ENCODE peak calls at places on chromosomes 2 and 18, in four cellular contexts. Y is hepatocyte, M is fibroblast of lung, V is GM23338. E is an unnamed sample.

GRCh38 chr2:137050949-137051348 is 285.6 kb downstream of the THSD7B start:
- DNase-seq in Y (no peak), M (no peak), V (peak), E (peak)

GRCh38 chr18:3177902-3178687 is 41.7 kb downstream of the MYOM1 start:
- DNase-seq in Y (no peak), M (peak), V (no peak), E (no peak)

GRCh38 chr2:216052420-216052819 is 29.2 kb downstream of the PECR start:
- DNase-seq in Y (no peak), M (no peak), V (no peak), E (no peak)

GRCh38 chr2:188324067-188324466 is 32.4 kb downstream of the GULP1 start:
- DNase-seq in Y (no peak), M (no peak), V (no peak), E (no peak)

GRCh38 chr2:119744335-119744939 is 15.3 kb upstream of the PTPN4 start:
- DNase-seq in Y (peak), M (no peak), V (no peak), E (no peak)

GRCh38 chr2:86368181-86368824 is 30.9 kb upstream of the REEP1 start:
- DNase-seq in Y (peak), M (peak), V (peak), E (peak)

GRCh38 chr2:28972778-28973335 is 8.2 kb upstream of the TOGARAM2 start:
- DNase-seq in Y (no peak), M (no peak), V (no peak), E (no peak)

GRCh38 chr2:74379851-74380789 is at the start of gene DCTN1:
- DNase-seq in Y (peak), M (peak), V (peak), E (peak)

GRCh38 chr2:192195548-192196418 is 1.1 kb upstream of the TMEFF2 start:
- DNase-seq in Y (peak), M (peak), V (peak), E (peak)

GRCh38 chr2:43685350-43685749 is 9.1 kb upstream of the C1GALT1C1L start:
- DNase-seq in Y (no peak), M (no peak), V (no peak), E (no peak)

GRCh38 chr2:71674158-71674807 is 220.9 kb downstream of the DYSF start:
- DNase-seq in Y (no peak), M (no peak), V (no peak), E (no peak)

GRCh38 chr2:112077814-112078213 is 22.7 kb downstream of the TMEM87B start:
- DNase-seq in Y (no peak), M (no peak), V (peak), E (peak)

GRCh38 chr18:48842259-48843061 is 108.3 kb downstream of the SMAD7 start:
- DNase-seq in Y (no peak), M (no peak), V (no peak), E (no peak)

GRCh38 chr2:24984912-24985311 is 13.2 kb upstream of the DNAJC27 start:
- DNase-seq in Y (peak), M (no peak), V (peak), E (peak)

GRCh38 chr2:9668686-9669338 is 38.0 kb upstream of the YWHAQ start:
- DNase-seq in Y (no peak), M (peak), V (no peak), E (no peak)

GRCh38 chr2:149365826-149366583 is 35.6 kb downstream of the LYPD6 start:
- DNase-seq in Y (peak), M (peak), V (no peak), E (no peak)

GRCh38 chr2:202306034-202306433 is 40.5 kb downstream of the NOP58 start:
- DNase-seq in Y (no peak), M (no peak), V (no peak), E (no peak)

GRCh38 chr18:57698571-57699276 is 77.1 kb upstream of the NARS1 start:
- DNase-seq in Y (peak), M (peak), V (no peak), E (no peak)

GRCh38 chr2:228768818-228769217 is 502.3 kb downstream of the PID1 start:
- DNase-seq in Y (peak), M (peak), V (no peak), E (no peak)

GRCh38 chr18:59051470-59052165 is 88.1 kb upstream of the SEC11C start:
- DNase-seq in Y (no peak), M (peak), V (no peak), E (no peak)

GRCh38 chr2:216643986-216644662 is 10.9 kb downstream of the IGFBP2 start:
- DNase-seq in Y (no peak), M (no peak), V (peak), E (peak)

GRCh38 chr2:170101789-170102188 is 76.2 kb upstream of the MYO3B start:
- DNase-seq in Y (no peak), M (no peak), V (no peak), E (no peak)

GRCh38 chr2:196360650-196361049 is 189.3 kb upstream of the STK17B start:
- DNase-seq in Y (no peak), M (no peak), V (no peak), E (no peak)

GRCh38 chr2:224657349-224657748 is 58.8 kb downstream of the CCDC195 start:
- DNase-seq in Y (no peak), M (no peak), V (no peak), E (no peak)

GRCh38 chr2:231810905-231811304 is 24.7 kb downstream of the COPS7B start:
- DNase-seq in Y (peak), M (peak), V (no peak), E (no peak)

GRCh38 chr2:118830121-118830520 is 17.3 kb downstream of the EN1 start:
- DNase-seq in Y (no peak), M (no peak), V (no peak), E (no peak)

GRCh38 chr2:171248205-171248662 is 87.5 kb upstream of the TLK1 start:
- DNase-seq in Y (no peak), M (no peak), V (no peak), E (no peak)

GRCh38 chr2:53896864-53897263 is 37.1 kb upstream of the GPR75 start:
- DNase-seq in Y (peak), M (peak), V (no peak), E (no peak)

GRCh38 chr2:12688156-12688555 is 28.6 kb upstream of the TRIB2 start:
- DNase-seq in Y (no peak), M (no peak), V (no peak), E (no peak)

GRCh38 chr2:28231110-28231621 is 161.5 kb upstream of the FOSL2 start:
- DNase-seq in Y (no peak), M (peak), V (no peak), E (no peak)

GRCh38 chr2:170005702-170006101 is 172.2 kb upstream of the MYO3B start:
- DNase-seq in Y (no peak), M (no peak), V (peak), E (peak)

GRCh38 chr2:241942416-241943208 is 73.1 kb downstream of the RTP5 start:
- DNase-seq in Y (no peak), M (no peak), V (no peak), E (no peak)

GRCh38 chr18:79902075-79902474 is 49.4 kb downstream of the SLC66A2 start:
- DNase-seq in Y (no peak), M (no peak), V (no peak), E (no peak)

GRCh38 chr2:239827511-239827865 is 197.7 kb downstream of the NDUFA10 start:
- DNase-seq in Y (no peak), M (no peak), V (no peak), E (no peak)

GRCh38 chr2:86487062-86487461 is 45.9 kb downstream of the KDM3A start:
- DNase-seq in Y (no peak), M (no peak), V (peak), E (no peak)

GRCh38 chr2:42196403-42197267 is 27.5 kb downstream of the EML4 start:
- DNase-seq in Y (peak), M (peak), V (peak), E (peak)

GRCh38 chr2:121849236-121849635 is 93.8 kb downstream of the TSN start:
- DNase-seq in Y (no peak), M (no peak), V (no peak), E (no peak)

GRCh38 chr2:19357383-19358241 is 811 bp downstream of the OSR1 start:
- DNase-seq in Y (peak), M (peak), V (peak), E (peak)

GRCh38 chr2:225011585-225011984 is 30.7 kb downstream of the DOCK10 start:
- DNase-seq in Y (no peak), M (no peak), V (peak), E (no peak)

DNA sequence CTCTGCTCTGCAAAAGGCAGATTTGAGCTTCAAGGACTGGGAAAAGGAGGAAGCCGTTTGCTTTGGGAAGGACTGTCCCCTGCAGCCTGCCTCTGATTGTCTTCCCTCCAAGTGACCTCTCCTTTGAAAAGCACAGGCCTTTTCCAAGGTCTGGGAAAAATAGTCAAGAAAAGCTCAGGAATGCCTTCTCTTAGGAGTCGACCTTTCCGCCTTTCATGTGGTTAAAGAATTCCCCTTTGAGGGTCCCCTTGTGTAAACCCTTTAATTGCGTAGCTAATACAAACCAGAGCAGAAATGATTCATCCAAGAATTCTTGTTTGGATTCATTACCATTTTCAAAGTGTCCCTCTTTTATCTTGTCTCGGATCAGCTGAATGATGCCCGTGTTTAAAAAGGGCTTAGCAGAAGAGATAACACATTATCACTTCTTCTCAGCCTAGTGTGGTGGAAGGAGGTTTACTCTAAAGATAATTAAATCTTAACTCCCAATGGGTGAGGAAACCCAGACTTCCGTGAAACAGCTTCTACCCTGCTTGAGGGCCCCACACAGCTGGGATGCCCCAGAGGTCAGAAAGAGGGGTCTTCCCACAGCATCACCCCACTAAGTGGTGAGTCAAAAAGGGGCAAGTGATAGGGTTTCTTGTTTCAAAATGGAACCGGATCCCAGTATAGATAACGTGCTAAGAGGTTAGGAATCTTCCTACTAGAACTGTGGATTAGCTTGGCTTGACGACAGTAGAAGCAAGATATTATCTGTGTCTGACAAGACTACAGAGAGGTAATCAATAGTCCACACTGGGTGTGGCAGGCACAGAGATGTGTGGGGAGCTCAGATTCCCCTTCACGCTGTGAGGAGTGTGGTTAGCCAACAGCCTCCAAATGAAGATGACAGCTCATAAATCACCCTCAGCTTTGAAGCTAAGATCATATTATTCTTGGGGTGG is 129.7 kb upstream of the COPS8 start:
- DNase-seq in Y (peak), M (no peak), V (no peak), E (peak)
- H3K4me3 ChIP-seq in Y (no peak), M (no peak), V (no peak), E (no peak)

GRCh38 chr2:84029903-84030559 is 429.0 kb downstream of the SUCLG1 start:
- DNase-seq in Y (no peak), M (no peak), V (no peak), E (no peak)
- H2AFZ ChIP-seq in Y (no peak), M (no peak), V (peak), E (no peak)

DNA sequence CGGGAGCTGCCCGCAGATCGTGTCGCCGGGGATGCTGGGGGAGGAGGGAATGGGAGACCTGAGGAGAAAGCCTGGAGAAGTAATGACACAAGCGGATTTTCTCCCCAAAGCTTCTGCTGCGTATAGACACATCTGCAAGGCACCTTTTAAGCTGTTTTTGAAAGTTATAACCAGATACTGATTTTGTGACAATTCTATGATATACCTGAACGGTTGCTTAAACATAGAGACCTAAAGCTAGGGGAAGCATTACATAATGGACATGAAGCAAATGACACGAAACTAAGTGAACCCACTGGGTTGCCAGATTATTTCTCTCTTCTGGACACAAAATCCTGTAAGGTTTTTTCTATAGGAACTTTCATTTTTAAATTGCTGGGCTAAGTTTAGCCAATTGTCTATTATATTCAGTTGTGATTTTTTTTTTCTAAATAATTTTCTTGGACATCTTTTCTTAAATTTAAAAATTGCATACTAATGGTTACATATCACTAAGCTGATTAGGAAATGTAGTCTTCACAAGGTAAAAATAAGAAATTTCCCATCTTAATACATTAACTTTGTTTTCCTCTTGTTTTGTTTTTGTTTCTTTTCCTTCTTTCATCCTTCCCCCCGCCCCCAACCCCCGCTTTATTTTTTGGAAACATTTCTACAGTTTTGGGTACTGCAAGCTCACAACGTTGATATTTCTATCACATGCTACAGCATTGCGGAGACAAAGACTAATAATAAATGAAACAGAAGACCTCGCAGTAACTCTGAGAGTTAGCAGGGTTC is 1.3 kb downstream of the OSBPL6 start:
- DNase-seq in Y (no peak), M (peak), V (no peak), E (no peak)
- TF ChIP-seq EZH2 in Y (no peak), M (no peak), V (peak), E (no peak)

GRCh38 chr2:240915526-240916335 is 9.6 kb downstream of the CROCC2 start:
- DNase-seq in Y (no peak), M (no peak), V (peak), E (peak)
- H3K4me3 ChIP-seq in Y (no peak), M (no peak), V (peak), E (peak)

DNA sequence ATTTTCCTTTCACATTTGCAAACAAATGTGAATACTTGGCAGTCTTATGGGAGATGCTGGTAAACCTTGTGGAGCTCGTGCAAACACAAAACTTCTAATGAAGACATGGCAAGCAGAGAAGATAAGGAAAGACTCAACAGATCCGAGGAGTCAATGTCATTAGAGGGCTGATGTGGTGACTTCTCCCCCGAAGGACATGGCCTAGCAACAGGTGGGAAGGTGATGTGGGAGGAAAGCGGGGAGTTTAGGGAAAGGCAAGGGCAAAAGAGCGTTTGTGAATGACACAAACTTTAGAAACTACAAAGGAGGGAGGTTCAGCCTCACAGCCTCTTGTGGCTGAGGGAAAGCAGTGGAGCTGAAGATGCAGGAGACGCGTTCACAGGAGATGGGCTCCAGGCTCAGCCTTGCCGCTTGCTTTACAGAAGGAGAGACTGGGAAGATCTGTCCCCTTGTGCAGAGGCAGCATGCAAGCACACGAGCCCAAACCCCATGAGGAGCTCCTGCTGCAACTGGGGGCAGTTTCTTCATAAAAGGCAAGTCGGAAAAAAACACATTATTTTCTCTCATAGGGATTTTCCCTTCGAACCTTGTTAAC is 86.6 kb downstream of the SOWAHC start:
- DNase-seq in Y (no peak), M (no peak), V (peak), E (no peak)
- H2AFZ ChIP-seq in Y (no peak), M (no peak), V (peak), E (no peak)

GRCh38 chr2:31137211-31138036 is 816 bp downstream of the GALNT14 start:
- DNase-seq in Y (peak), M (no peak), V (peak), E (peak)

GRCh38 chr2:31140151-31140550 is 1.9 kb upstream of the GALNT14 start:
- DNase-seq in Y (no peak), M (no peak), V (no peak), E (no peak)

GRCh38 chr2:31136000-31136399 is 2.2 kb downstream of the GALNT14 start:
- DNase-seq in Y (no peak), M (no peak), V (no peak), E (no peak)

GRCh38 chr2:31136732-31137131 is 1.5 kb downstream of the GALNT14 start:
- DNase-seq in Y (no peak), M (no peak), V (no peak), E (no peak)

DNA sequence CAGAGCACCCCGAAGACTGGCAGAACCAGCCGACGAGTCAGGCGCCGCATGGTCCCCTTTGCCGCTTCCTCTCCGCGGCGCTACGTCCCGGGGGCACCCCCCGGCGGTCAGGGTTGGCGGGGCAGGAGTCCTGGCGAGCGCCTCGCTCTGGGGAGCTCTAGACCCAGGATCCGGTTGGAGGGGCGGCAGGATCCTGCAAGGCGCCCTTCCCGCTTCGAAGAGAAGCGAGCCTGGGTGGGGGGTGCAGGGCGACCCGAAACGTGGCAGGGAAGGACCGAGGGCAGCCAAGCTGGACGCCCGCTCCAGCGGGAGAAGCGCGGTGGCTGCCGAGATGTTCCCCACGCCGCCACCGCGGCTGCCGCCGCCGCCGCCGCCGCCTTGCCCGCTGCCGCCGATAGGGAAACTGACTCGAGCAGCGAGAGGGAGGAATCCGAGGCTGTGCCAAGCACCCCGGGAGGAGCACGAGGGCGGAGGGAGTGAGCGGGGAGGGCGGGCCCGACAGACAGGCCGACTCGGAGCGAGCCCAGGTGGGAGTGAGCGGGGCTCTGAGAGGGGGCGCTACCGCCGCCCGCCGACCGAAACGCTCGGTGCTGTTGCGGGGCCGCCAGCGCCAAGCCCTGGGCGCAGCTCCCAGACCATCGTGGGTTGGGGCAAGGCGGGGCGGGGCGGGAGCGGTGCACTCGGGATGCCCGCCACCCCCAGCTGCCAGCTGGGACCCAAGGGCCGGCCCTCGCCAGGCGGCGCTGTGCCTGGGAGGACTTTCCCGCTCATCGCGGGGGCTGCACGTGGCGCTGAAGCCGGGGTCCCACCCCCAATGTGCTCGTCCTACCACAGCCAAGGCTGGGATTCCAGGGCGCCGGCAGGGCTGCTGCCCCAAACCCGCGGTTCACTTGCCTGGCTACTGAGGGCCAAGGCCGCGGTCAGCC is at the start of gene GALNT14:
- DNase-seq in Y (peak), M (peak), V (peak), E (peak)
- TF ChIP-seq EZH2 in Y (no peak), M (peak), V (no peak), E (peak)

DNA sequence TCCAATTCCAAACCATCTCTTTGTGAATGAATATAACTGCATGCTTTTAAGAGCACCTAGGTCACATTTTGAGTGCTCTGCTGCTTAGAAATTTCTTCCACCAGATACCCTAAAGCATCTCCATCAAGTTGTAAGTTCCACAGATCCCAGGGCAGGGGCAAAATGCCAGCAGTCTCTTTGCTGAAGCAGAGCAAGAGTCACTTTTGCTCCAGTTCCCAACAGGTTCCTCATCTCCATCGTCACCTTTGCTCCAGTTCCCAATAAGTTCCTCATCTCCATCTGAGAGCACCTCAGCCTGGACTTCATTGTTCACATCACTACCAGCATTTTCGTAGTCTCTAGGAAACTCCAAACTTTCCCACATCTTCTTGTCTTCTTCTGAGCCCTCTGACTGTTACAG is 116.7 kb upstream of the ALKAL2 start:
- DNase-seq in Y (no peak), M (no peak), V (no peak), E (no peak)
- H3K4me3 ChIP-seq in Y (no peak), M (no peak), V (no peak), E (no peak)

E was measured in neural progenitor cell.